ENCODE peak calls at places on chromosome 10, in six cellular contexts. One of them, this sample, is unnamed.

GRCh38 chr10:5888352-5888751 is 1.3 kb downstream of the ANKRD16 start:
- ATAC-seq in GM12878: no peak
- ATAC-seq in A549: no peak
- ATAC-seq in HepG2: peak; percentile 47
- ATAC-seq in K562: no peak
- ATAC-seq in upper lobe of left lung: no peak
- ATAC-seq in this sample: no peak

GRCh38 chr10:110840225-110840922 is 31.4 kb upstream of the PDCD4 start:
- ATAC-seq in HepG2: peak; percentile 58
- ATAC-seq in A549: peak; percentile 10
- ATAC-seq in K562: no peak
- ATAC-seq in upper lobe of left lung: peak; percentile 30
- ATAC-seq in GM12878: no peak
- ATAC-seq in this sample: peak; percentile 45

GRCh38 chr10:122173337-122173736 is 97.8 kb upstream of the BTBD16 start:
- ATAC-seq in A549: no peak
- ATAC-seq in HepG2: no peak
- ATAC-seq in GM12878: no peak
- ATAC-seq in K562: no peak
- ATAC-seq in upper lobe of left lung: no peak
- ATAC-seq in this sample: no peak

GRCh38 chr10:1156921-1157614 is 100.9 kb downstream of the WDR37 start:
- ATAC-seq in GM12878: no peak
- ATAC-seq in A549: no peak
- ATAC-seq in upper lobe of left lung: no peak
- ATAC-seq in HepG2: no peak
- ATAC-seq in K562: no peak
- ATAC-seq in this sample: no peak

GRCh38 chr10:15842493-15843169 is 17.7 kb downstream of the MINDY3 start:
- ATAC-seq in HepG2: no peak
- ATAC-seq in K562: peak; percentile 45
- ATAC-seq in upper lobe of left lung: no peak
- ATAC-seq in A549: no peak
- ATAC-seq in GM12878: no peak
- ATAC-seq in this sample: no peak

GRCh38 chr10:42985436-42986316 is 91.2 kb upstream of the RET start:
- ATAC-seq in A549: no peak
- ATAC-seq in GM12878: no peak
- ATAC-seq in upper lobe of left lung: no peak
- ATAC-seq in K562: no peak
- ATAC-seq in HepG2: no peak
- ATAC-seq in this sample: no peak

GRCh38 chr10:28838908-28839307 is 161.6 kb downstream of the BAMBI start:
- ATAC-seq in GM12878: no peak
- ATAC-seq in upper lobe of left lung: no peak
- ATAC-seq in HepG2: peak; percentile 41
- ATAC-seq in A549: no peak
- ATAC-seq in K562: peak; percentile 50
- ATAC-seq in this sample: no peak

GRCh38 chr10:48948631-48949030 is 9.0 kb upstream of the LRRC18 start:
- ATAC-seq in A549: no peak
- ATAC-seq in upper lobe of left lung: no peak
- ATAC-seq in HepG2: no peak
- ATAC-seq in GM12878: no peak
- ATAC-seq in K562: no peak
- ATAC-seq in this sample: no peak

GRCh38 chr10:11581213-11581612 is 30.2 kb downstream of the USP6NL start:
- ATAC-seq in GM12878: peak; percentile 15
- ATAC-seq in A549: no peak
- ATAC-seq in K562: no peak
- ATAC-seq in HepG2: no peak
- ATAC-seq in upper lobe of left lung: no peak
- ATAC-seq in this sample: no peak

GRCh38 chr10:64682043-64682442 is 1160.8 kb downstream of the REEP3 start:
- ATAC-seq in HepG2: no peak
- ATAC-seq in K562: no peak
- ATAC-seq in A549: no peak
- ATAC-seq in GM12878: no peak
- ATAC-seq in upper lobe of left lung: no peak
- ATAC-seq in this sample: peak; percentile 13

GRCh38 chr10:4280481-4281206 is 495.6 kb upstream of the KLF6 start:
- ATAC-seq in upper lobe of left lung: peak; percentile 10
- ATAC-seq in GM12878: no peak
- ATAC-seq in K562: no peak
- ATAC-seq in HepG2: no peak
- ATAC-seq in A549: no peak
- ATAC-seq in this sample: peak; percentile 42

GRCh38 chr10:104333037-104333727 is 5.1 kb downstream of the ITPRIP start:
- ATAC-seq in A549: no peak
- ATAC-seq in K562: peak; percentile 36
- ATAC-seq in GM12878: no peak
- ATAC-seq in HepG2: no peak
- ATAC-seq in upper lobe of left lung: no peak
- ATAC-seq in this sample: no peak

DNA sequence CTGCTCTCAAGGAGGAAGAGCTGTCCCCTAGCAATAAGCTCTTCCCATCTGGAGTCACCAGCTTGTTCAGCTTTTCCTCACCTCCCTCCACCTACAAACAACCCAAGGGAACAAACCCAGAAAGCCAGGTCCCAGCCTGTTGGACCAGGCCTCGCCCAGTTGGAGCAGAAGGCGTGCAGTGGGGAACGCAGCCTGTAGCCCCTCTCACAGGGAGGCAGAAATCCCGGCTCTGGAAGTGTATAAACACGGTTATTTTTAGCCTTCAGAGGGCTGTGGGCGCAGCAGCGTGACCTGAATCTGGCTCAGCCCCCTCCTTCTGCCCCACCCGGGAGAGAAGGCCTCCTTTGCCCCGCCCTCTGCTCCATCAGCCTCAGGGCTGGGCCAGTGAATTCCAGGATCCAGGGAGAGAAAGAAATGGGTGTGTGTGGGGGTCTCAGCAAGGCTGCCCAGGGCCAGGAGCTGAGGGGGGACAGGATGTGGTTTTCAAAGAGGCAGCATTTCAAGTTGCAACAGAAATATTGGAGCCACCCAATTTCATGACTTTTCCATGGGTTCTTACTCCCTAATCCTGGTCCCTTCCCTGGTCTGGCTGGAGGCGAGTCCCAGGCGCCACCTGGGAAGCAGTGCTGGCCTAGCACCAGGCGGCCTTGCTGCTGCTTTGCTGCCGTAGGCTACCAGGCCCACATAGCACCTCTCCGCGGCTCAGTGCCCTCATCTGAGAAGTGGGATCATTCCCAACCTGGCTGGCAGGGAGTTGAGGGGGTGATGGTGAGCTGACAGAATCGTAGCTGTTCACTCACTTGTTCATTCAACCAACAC is 33.5 kb downstream of the ZMIZ1 start:
- ATAC-seq in K562: peak; percentile 68
- ATAC-seq in A549: peak; percentile 15
- ATAC-seq in HepG2: no peak
- ATAC-seq in GM12878: no peak
- ATAC-seq in upper lobe of left lung: peak; percentile 54
- ATAC-seq in this sample: peak; percentile 85
- TF ChIP-seq EP300 in K562: no peak
- TF ChIP-seq EP300 in A549: no peak
- TF ChIP-seq EP300 in HepG2: no peak
- TF ChIP-seq EP300 in GM12878: no peak
- TF ChIP-seq EP300 in upper lobe of left lung: no peak
- TF ChIP-seq EP300 in this sample: no peak

DNA sequence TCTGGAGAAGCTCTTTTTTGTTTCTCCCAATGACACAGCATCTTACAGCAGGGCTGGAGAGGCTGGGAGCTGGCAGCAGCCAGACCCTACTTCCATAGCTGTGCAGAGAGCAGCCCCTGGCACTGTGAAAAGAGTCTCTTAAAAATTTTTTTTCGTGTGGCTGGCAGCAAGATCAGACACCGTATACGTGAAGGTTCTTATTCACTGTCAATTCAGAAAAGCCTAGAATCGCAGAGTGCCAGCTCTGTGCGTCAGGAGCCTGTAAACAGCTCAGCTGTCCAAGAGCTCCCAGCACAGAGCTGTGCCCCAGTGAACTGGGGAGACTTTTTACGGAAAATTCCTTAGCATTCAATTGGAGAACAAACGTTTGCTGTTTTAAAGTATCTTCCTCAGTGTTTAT is 6.5 kb downstream of the BAG3 start:
- ATAC-seq in K562: no peak
- ATAC-seq in GM12878: no peak
- ATAC-seq in HepG2: peak; percentile 50
- ATAC-seq in A549: no peak
- ATAC-seq in upper lobe of left lung: no peak
- ATAC-seq in this sample: no peak
- TF ChIP-seq EP300 in K562: no peak
- TF ChIP-seq EP300 in GM12878: no peak
- TF ChIP-seq EP300 in HepG2: no peak
- TF ChIP-seq EP300 in A549: no peak
- TF ChIP-seq EP300 in upper lobe of left lung: no peak
- TF ChIP-seq EP300 in this sample: peak; percentile 55

DNA sequence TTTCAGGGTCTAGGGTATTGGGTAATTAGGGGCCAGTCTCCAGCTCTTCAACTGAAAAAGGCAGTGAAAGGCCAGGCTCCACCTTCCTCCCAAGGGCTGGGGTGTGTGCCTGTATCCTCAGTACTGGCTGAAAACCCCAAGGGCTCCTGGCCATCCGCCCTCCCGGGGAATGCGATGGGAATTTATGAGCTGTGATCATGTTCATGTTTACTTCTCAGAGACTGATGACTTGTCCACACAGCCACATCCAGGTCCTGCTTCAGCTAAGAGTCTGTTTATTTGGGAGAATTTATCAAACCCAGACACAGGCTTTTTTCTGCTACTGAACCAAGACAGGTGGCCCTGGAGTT is 91.7 kb downstream of the CCDC3 start:
- ATAC-seq in upper lobe of left lung: peak; percentile 20
- ATAC-seq in K562: no peak
- ATAC-seq in GM12878: no peak
- ATAC-seq in HepG2: no peak
- ATAC-seq in A549: peak; percentile 22
- ATAC-seq in this sample: peak; percentile 60
- TF ChIP-seq EP300 in upper lobe of left lung: no peak
- TF ChIP-seq EP300 in K562: no peak
- TF ChIP-seq EP300 in GM12878: no peak
- TF ChIP-seq EP300 in HepG2: no peak
- TF ChIP-seq EP300 in A549: no peak
- TF ChIP-seq EP300 in this sample: no peak

GRCh38 chr10:123394382-123394781 is 240.2 kb downstream of the BUB3 start:
- ATAC-seq in A549: no peak
- ATAC-seq in GM12878: no peak
- ATAC-seq in HepG2: no peak
- ATAC-seq in K562: no peak
- ATAC-seq in upper lobe of left lung: no peak
- ATAC-seq in this sample: no peak

GRCh38 chr10:123390874-123391273 is 236.7 kb downstream of the BUB3 start:
- ATAC-seq in GM12878: peak; percentile 42
- ATAC-seq in A549: no peak
- ATAC-seq in upper lobe of left lung: no peak
- ATAC-seq in HepG2: no peak
- ATAC-seq in K562: no peak
- ATAC-seq in this sample: no peak

GRCh38 chr10:123391275-123392028 is 237.2 kb downstream of the BUB3 start:
- ATAC-seq in A549: peak; percentile 13
- ATAC-seq in upper lobe of left lung: no peak
- ATAC-seq in GM12878: peak; percentile 63
- ATAC-seq in HepG2: no peak
- ATAC-seq in K562: no peak
- ATAC-seq in this sample: no peak

GRCh38 chr10:123392182-123392930 is 238.2 kb downstream of the BUB3 start:
- ATAC-seq in HepG2: no peak
- ATAC-seq in A549: no peak
- ATAC-seq in upper lobe of left lung: no peak
- ATAC-seq in K562: no peak
- ATAC-seq in GM12878: peak; percentile 84
- ATAC-seq in this sample: no peak

DNA sequence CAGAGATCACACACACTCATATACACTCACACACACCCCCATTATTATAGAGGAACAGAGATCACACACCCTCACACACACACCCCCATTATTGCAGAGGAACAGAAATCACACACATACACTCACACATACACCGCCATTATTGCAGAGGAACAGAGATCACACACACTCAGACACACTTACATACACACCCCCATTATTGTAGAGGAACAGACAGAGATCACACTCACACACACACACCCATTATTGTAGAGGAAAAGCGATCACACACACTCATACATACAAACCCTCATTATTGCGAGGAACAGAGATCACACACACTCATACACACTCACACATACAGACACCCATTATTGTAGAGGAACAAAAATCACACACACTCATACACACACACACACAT is 239.0 kb downstream of the BUB3 start:
- ATAC-seq in GM12878: no peak
- ATAC-seq in K562: no peak
- ATAC-seq in upper lobe of left lung: no peak
- ATAC-seq in HepG2: no peak
- ATAC-seq in A549: no peak
- ATAC-seq in this sample: no peak
- TF ChIP-seq EP300 in GM12878: no peak
- TF ChIP-seq EP300 in K562: no peak
- TF ChIP-seq EP300 in upper lobe of left lung: no peak
- TF ChIP-seq EP300 in HepG2: no peak
- TF ChIP-seq EP300 in A549: no peak
- TF ChIP-seq EP300 in this sample: no peak

GRCh38 chr10:101234333-101234732 is 5.1 kb upstream of the LBX1 start:
- ATAC-seq in upper lobe of left lung: no peak
- ATAC-seq in HepG2: no peak
- ATAC-seq in A549: no peak
- ATAC-seq in K562: no peak
- ATAC-seq in GM12878: no peak
- ATAC-seq in this sample: no peak
- TF ChIP-seq EP300 in upper lobe of left lung: no peak
- TF ChIP-seq EP300 in HepG2: no peak
- TF ChIP-seq EP300 in A549: no peak
- TF ChIP-seq EP300 in K562: no peak
- TF ChIP-seq EP300 in GM12878: no peak
- TF ChIP-seq EP300 in this sample: no peak

GRCh38 chr10:88880287-88881094 is 446 bp downstream of the STAMBPL1 start:
- ATAC-seq in upper lobe of left lung: peak; percentile 97
- ATAC-seq in HepG2: peak; percentile 94
- ATAC-seq in K562: peak; percentile 78
- ATAC-seq in A549: peak; percentile 92
- ATAC-seq in GM12878: peak; percentile 84
- ATAC-seq in this sample: peak; percentile 92
- TF ChIP-seq EP300 in upper lobe of left lung: no peak
- TF ChIP-seq EP300 in HepG2: no peak
- TF ChIP-seq EP300 in K562: no peak
- TF ChIP-seq EP300 in A549: no peak
- TF ChIP-seq EP300 in GM12878: peak; percentile 36
- TF ChIP-seq EP300 in this sample: no peak

GRCh38 chr10:128914681-128915080 is 552.4 kb upstream of the MGMT start:
- ATAC-seq in K562: no peak
- ATAC-seq in upper lobe of left lung: no peak
- ATAC-seq in HepG2: no peak
- ATAC-seq in GM12878: no peak
- ATAC-seq in A549: no peak
- ATAC-seq in this sample: peak; percentile 84
- TF ChIP-seq EP300 in K562: no peak
- TF ChIP-seq EP300 in upper lobe of left lung: no peak
- TF ChIP-seq EP300 in HepG2: no peak
- TF ChIP-seq EP300 in GM12878: no peak
- TF ChIP-seq EP300 in A549: no peak
- TF ChIP-seq EP300 in this sample: no peak